ENCODE peak calls at places on chromosome 21, in six cellular contexts. X is AG04450, E is K562, M is heart left ventricle, Q is psoas muscle, C is PC-9. G is an unnamed sample. For H3K9me3 and H3K27me3, the result is how much of the 10 kb centered on the place peaks cover.

GRCh38 chr21:37452222-37452621 is 85.6 kb downstream of the DYRK1A start:
- DNase-seq in X (peak), E (no peak), M (peak), Q (peak), C (no peak), G (peak)

GRCh38 chr21:40143822-40144525 is 276.7 kb downstream of the PCP4 start:
- DNase-seq in X (no peak), E (peak), M (no peak), Q (no peak), C (peak), G (peak)

GRCh38 chr21:35084869-35085268 is 35.8 kb upstream of the RUNX1 start:
- DNase-seq in X (peak), E (no peak), M (no peak), Q (no peak), C (no peak), G (no peak)

GRCh38 chr21:43916691-43917514 is 51.9 kb downstream of the AGPAT3 start:
- DNase-seq in X (no peak), E (peak), M (no peak), Q (no peak), C (no peak), G (no peak)

GRCh38 chr21:33682992-33683627 is 40.8 kb downstream of the ITSN1 start:
- DNase-seq in X (peak), E (no peak), M (no peak), Q (no peak), C (peak), G (no peak)

GRCh38 chr21:35020446-35020845 is 28.7 kb downstream of the RUNX1 start:
- DNase-seq in X (no peak), E (no peak), M (no peak), Q (no peak), C (no peak), G (no peak)

GRCh38 chr21:40422851-40423635 is 423.9 kb downstream of the DSCAM start:
- DNase-seq in X (no peak), E (no peak), M (no peak), Q (no peak), C (no peak), G (no peak)

GRCh38 chr21:39687069-39687468 is 57.9 kb upstream of the IGSF5 start:
- DNase-seq in X (no peak), E (no peak), M (no peak), Q (no peak), C (no peak), G (no peak)

GRCh38 chr21:40120944-40121575 is 253.8 kb downstream of the PCP4 start:
- DNase-seq in X (no peak), E (peak), M (no peak), Q (no peak), C (no peak), G (no peak)

GRCh38 chr21:32537569-32537881 is 47.8 kb downstream of the TCP10L start:
- DNase-seq in X (no peak), E (no peak), M (no peak), Q (no peak), C (no peak), G (no peak)

GRCh38 chr21:23639726-23640125 is 1967.6 kb downstream of the MRPL39 start:
- DNase-seq in X (no peak), E (no peak), M (no peak), Q (no peak), C (no peak), G (no peak)

DNA sequence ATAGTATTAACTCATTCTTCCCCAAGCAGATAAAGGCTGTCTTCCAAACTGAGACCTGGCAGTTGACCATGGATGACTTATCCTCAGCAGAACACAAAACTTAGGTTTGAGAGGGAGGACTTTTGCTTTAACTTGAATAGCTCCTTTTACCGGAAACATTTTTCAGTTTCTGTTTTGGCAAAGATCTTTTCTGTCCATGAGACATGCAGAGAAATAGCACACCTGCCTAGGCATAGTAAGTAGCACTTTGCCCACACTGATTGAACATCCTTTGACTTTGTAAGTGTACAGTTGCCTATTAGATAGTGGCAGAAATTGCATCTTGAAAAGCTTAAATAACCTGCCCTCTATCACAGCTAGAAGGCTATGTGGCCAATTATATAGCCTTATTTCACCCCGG is 1962.5 kb downstream of the MRPL39 start:
- DNase-seq in X (no peak), E (no peak), M (no peak), Q (no peak), C (no peak), G (no peak)
- H3K9me3 ChIP-seq in X (under half), E (under half), M (under half), Q (under half), C (under half), G (under half)

DNA sequence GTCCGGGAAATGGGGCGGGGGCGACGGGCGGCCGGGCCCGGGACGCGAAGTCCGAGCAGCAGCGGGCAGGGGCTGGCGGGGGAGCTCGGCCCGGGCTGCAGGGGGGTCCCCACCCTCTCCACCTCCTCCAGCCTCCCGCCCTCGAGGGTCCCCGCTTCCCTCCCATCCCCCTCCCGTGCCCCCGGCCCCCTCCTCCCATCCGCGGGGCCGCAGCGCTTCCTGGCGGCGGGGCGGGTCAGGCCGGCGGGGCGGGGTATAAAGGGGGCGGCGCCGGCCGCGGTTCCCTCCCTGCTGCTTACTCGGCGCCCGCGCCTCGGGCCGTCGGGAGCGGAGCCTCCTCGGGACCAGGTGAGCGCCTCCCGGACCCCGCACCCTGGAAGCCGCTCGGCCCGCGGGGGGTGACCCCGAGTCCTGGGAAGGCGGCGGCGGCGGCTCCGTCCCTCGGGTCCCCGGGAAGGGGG is at the start of gene COL6A2:
- DNase-seq in X (no peak), E (peak), M (peak), Q (peak), C (peak), G (peak)
- H3K4me3 ChIP-seq in X (peak), E (peak), M (peak), Q (peak), C (peak), G (peak)

DNA sequence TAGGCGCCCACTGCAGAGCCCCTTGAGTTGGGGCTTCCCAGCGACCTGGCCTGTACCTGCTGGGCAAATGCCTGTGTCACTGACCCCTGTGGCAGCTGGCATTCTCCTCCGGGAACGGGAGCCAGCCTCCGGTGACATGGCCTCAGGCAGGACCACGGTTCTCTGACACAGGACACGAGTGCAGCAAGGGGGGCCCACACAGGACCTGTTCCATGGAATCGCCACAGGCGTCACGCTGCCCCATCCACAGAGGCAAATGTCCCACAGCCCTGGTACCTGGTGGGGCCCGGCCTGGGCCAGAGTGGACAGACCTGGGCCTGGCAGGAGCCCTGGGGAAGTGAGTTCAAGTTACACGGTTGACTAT is 2.6 kb downstream of the ITGB2 start:
- DNase-seq in X (no peak), E (no peak), M (no peak), Q (peak), C (no peak), G (no peak)
- H3K27me3 ChIP-seq in X (half or more), E (under half), M (under half), Q (under half), C (under half), G (under half)

DNA sequence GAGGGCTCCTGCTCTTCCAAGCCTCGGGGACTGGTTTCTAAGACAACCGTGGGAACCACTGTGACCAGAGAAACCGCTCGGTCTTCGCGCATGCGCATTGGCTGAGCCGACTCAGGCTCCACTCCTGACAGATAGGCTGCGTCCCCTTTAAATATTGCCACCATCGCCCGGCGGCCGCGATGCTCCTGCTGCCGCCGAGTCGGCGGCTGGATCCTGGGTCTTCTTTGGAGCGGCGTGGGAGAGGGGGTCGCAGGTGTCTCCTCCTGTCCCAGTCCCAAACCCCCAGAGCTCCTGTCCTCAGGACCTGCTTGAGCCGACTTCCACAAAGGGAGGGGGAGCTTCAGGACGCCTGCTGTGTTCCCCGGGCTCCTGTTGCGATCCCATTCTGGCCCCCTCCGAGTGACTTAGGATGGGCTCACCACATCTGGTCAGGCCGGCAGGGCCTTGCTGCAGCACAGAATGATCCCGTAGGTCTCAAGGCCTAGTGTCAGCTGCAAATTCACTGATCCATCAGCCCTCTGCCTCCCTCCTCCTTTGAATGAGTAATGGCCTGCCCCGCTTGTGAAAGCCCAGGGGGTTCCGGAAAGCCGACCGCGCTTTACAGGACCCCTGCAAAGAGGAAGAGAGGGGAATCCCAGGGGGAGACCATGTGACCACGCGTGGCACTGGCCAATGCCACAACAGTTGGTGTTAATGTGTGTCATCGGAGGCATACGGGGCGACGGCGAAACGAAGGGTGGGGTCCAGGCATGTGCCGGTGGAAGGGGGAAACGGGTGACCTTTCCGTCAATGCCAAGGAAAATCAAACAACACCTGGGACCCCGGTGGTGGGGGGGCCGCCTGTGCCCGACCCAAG is 683.2 kb upstream of the TPTE start:
- DNase-seq in X (no peak), E (peak), M (no peak), Q (peak), C (no peak), G (peak)
- H3K9me3 ChIP-seq in X (under half), E (under half), M (under half), Q (under half), C (under half), G (under half)

DNA sequence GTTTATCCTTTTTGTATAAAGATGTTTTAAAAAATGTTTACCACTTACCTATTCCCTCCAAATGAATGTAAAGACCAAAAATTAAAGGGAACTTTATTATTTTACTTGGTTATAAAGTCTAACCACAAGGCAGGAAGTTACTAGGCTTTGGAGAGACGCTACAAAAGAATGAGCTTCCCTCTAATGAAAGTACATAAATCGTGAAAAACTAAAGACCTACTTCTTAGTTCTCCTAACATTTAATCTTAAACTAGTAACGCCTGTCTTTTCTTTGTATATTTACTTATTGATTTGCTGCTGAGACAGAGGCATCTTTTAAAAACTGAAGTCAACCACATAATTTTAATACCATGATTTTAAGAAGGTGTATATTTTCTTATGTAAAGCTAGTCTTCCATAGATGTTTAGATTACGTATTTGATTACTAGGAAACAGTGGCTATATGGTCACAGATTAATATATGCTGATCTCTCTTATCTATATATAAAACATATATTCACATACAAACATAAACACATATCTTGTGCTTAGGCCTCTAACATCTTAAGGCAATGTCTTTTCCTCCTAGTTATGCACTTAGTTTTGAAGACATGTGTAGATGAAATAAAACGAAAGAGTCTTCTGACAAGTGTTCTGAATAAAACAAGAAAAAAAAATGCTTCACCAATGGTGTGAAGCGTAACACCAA is 466.9 kb downstream of the USP25 start:
- DNase-seq in X (no peak), E (no peak), M (no peak), Q (no peak), C (no peak), G (no peak)
- H3K4me3 ChIP-seq in X (peak), E (no peak), M (peak), Q (peak), C (no peak), G (peak)

GRCh38 chr21:41774467-41775151 is 7.8 kb upstream of the RIPK4 start:
- DNase-seq in X (no peak), E (no peak), M (no peak), Q (no peak), C (no peak), G (no peak)
- H3K27me3 ChIP-seq in X (half or more), E (half or more), M (under half), Q (half or more), C (under half), G (under half)

DNA sequence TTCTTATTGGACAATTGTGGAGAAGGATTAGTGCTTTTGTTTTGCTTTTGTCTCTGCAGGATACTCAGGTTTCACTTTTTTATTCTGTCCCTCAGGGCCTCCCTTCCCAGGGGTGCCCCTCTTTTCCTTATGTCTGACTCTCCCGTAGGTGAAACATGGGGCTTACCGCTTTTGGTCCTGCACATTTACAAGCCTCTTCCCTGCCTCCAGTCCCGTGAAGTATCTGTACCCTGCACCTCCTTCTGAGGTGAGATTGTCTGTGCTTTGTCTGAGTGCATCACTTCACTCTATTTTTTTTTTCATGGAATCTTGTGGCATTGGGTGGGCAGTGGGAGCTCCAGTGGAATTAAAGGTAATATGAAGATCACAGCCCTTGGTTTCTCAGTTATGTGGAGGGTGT is 758.1 kb upstream of the TPTE start:
- DNase-seq in X (no peak), E (no peak), M (no peak), Q (no peak), C (no peak), G (no peak)
- H3K9me3 ChIP-seq in X (under half), E (under half), M (under half), Q (under half), C (under half), G (under half)

GRCh38 chr21:17929514-17929913 is 110.4 kb upstream of the C21orf91 start:
- DNase-seq in X (no peak), E (no peak), M (no peak), Q (no peak), C (no peak), G (no peak)

GRCh38 chr21:17931080-17931479 is 111.9 kb upstream of the C21orf91 start:
- DNase-seq in X (no peak), E (peak), M (no peak), Q (no peak), C (no peak), G (no peak)

GRCh38 chr21:17925000-17925610 is 105.9 kb upstream of the C21orf91 start:
- DNase-seq in X (peak), E (peak), M (no peak), Q (no peak), C (peak), G (no peak)

GRCh38 chr21:17925900-17926299 is 106.7 kb upstream of the C21orf91 start:
- DNase-seq in X (no peak), E (no peak), M (no peak), Q (no peak), C (no peak), G (no peak)

DNA sequence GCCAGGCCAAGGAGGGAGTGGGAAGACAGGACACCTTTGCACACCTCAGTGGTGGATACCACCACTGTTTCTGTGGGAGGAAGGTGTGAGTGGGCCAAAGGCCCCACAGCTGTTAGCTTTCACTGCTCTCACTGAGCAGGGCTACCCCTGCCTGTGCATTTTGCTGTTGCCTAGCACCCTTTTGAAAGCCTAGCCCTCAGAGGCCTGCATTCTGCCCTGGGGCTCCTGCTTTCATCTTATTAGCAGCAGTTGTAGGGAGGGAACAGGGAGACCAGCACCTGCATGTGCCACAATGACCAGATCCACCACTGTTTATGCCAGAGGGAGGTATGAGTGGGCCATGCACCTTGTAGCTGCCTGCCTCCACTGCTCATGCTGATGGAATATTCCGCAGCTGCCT is 110.9 kb upstream of the C21orf91 start:
- DNase-seq in X (no peak), E (no peak), M (no peak), Q (no peak), C (no peak), G (no peak)
- H3K4me3 ChIP-seq in X (no peak), E (no peak), M (no peak), Q (no peak), C (no peak), G (no peak)

GRCh38 chr21:42656872-42657271 is 3.5 kb downstream of the PDE9A start:
- DNase-seq in X (no peak), E (no peak), M (no peak), Q (no peak), C (no peak), G (peak)
- H3K27me3 ChIP-seq in X (under half), E (half or more), M (under half), Q (half or more), C (under half), G (under half)

DNA sequence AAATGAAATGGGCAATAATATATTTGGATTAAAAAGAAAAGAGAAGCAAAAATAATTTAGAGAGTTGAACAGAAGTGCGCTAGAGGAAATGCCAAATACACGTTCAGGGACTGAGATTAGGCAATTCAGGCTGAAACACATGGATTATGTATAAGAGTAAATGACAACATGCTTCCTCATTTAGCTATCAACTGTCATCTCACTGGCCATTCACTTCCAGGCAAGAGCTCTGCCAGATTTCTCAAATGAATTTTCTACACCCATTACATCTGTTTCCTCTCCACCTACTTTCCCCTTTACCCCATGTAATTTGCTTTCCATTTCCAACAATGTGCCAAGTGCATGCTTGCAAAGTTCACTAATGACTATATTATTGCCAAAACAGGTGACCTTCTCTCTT is 582.4 kb downstream of the LTN1 start:
- DNase-seq in X (no peak), E (no peak), M (no peak), Q (no peak), C (no peak), G (no peak)
- H3K9me3 ChIP-seq in X (under half), E (under half), M (under half), Q (under half), C (under half), G (under half)